ENCODE peak calls at places on chromosomes 11 and 22, in six cellular contexts. V, M, K, R, G and T are unnamed samples.

GRCh38 chr11:122115520-122116343 is at the start of gene BLID:
- DNase-seq in V (no peak), M (no peak), K (no peak), R (no peak), G (no peak), T (no peak)

GRCh38 chr11:100004541-100004940 is 682.5 kb upstream of the ARHGAP42 start:
- DNase-seq in V (no peak), M (no peak), K (no peak), R (no peak), G (no peak), T (no peak)

GRCh38 chr22:46484861-46485595 is 52.4 kb downstream of the CELSR1 start:
- DNase-seq in V (no peak), M (no peak), K (no peak), R (no peak), G (no peak), T (no peak)

GRCh38 chr11:3660960-3661359 is 10.2 kb downstream of the CHRNA10 start:
- DNase-seq in V (no peak), M (no peak), K (no peak), R (no peak), G (no peak), T (no peak)

GRCh38 chr11:33590471-33590870 is 110.2 kb downstream of the C11orf91 start:
- DNase-seq in V (no peak), M (no peak), K (no peak), R (no peak), G (no peak), T (no peak)

GRCh38 chr11:1073851-1074243 is 827 bp upstream of the MUC2 start:
- DNase-seq in V (no peak), M (no peak), K (no peak), R (no peak), G (no peak), T (no peak)

GRCh38 chr22:48424661-48425060 is 1403.0 kb downstream of the BRD1 start:
- DNase-seq in V (no peak), M (no peak), K (peak), R (no peak), G (no peak), T (no peak)

GRCh38 chr22:21029486-21030025 is 2.8 kb downstream of the SLC7A4 start:
- DNase-seq in V (no peak), M (no peak), K (no peak), R (no peak), G (no peak), T (no peak)

GRCh38 chr11:117520201-117520600 is 192.5 kb downstream of the CEP164 start:
- DNase-seq in V (no peak), M (no peak), K (no peak), R (no peak), G (no peak), T (no peak)